ENCODE peak calls at places on chromosomes 1 and 21, in six cellular contexts. H is HepG2, I is lower lobe of right lung, E is astrocyte of the spinal cord, T is fibroblast of lung, N is NB4. W is an unnamed sample.

GRCh38 chr21:43861716-43862115 is 3.3 kb upstream of the AGPAT3 start:
- DNase-seq in N (no peak), E (no peak), T (no peak), H (no peak), I (no peak), W (no peak)

GRCh38 chr1:10724052-10724494 is 72.4 kb downstream of the CASZ1 start:
- DNase-seq in N (no peak), I (peak), E (peak), H (no peak), T (peak), W (peak)

GRCh38 chr21:36175771-36176565 is 19.3 kb downstream of the DOP1B start:
- DNase-seq in E (no peak), N (no peak), H (no peak), I (no peak), T (no peak), W (no peak)

GRCh38 chr1:143718021-143718420 is 253.8 kb downstream of the FAM72C start:
- DNase-seq in T (no peak), N (no peak), I (no peak), H (no peak), E (no peak), W (no peak)

GRCh38 chr1:12402159-12402673 is 172.4 kb downstream of the VPS13D start:
- DNase-seq in N (no peak), T (no peak), I (no peak), H (peak), E (no peak), W (no peak)

GRCh38 chr1:103084176-103084575 is 24.1 kb downstream of the COL11A1 start:
- DNase-seq in T (peak), E (no peak), I (no peak), H (no peak), N (no peak), W (no peak)

GRCh38 chr1:117284408-117285215 is 73.9 kb upstream of the VTCN1 start:
- DNase-seq in T (peak), E (peak), N (peak), I (no peak), H (peak), W (peak)

GRCh38 chr1:68010094-68010493 is 40.3 kb downstream of the DIRAS3 start:
- DNase-seq in E (peak), N (no peak), H (no peak), T (peak), I (no peak), W (peak)

GRCh38 chr1:207822602-207823451 is 71.0 kb downstream of the CD46 start:
- DNase-seq in E (no peak), H (no peak), T (peak), N (no peak), I (peak), W (peak)

GRCh38 chr1:199040076-199040475 is 401.2 kb downstream of the PTPRC start:
- DNase-seq in T (no peak), E (no peak), N (peak), I (no peak), H (no peak), W (no peak)
- TF ChIP-seq CTCF in T (no peak), E (no peak), N (no peak), I (no peak), H (no peak), W (no peak)

GRCh38 chr1:242196914-242197313 is 198.0 kb upstream of the MAP1LC3C start:
- DNase-seq in E (no peak), I (no peak), T (no peak), N (no peak), H (no peak), W (no peak)

GRCh38 chr1:242196101-242196500 is 197.2 kb upstream of the MAP1LC3C start:
- DNase-seq in H (no peak), T (no peak), N (no peak), E (no peak), I (no peak), W (no peak)

GRCh38 chr1:242198421-242198820 is 199.5 kb upstream of the MAP1LC3C start:
- DNase-seq in N (no peak), H (no peak), I (no peak), E (no peak), T (no peak), W (no peak)

GRCh38 chr1:242199861-242200458 is 201.1 kb upstream of the MAP1LC3C start:
- DNase-seq in I (no peak), E (no peak), H (no peak), T (no peak), N (no peak), W (no peak)

DNA sequence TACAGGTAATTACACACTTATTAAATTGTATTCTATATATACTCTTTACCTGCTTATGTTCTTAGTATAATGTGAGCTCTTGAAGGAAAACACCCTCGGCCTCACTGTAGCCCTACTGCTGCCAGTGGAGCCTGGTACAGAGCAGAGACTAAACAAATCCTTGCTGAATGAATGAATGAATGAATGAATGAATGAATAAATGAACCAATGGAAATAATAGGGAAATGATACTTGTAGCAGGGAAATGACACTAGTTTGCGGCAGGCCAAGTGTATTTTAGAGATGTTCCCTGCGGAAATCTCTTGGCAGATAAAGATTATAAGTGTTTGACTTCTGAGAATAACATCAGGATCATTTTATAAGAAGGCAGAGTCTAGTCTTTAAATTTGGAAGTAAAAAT is 199.0 kb upstream of the MAP1LC3C start:
- DNase-seq in T (no peak), H (no peak), N (no peak), I (no peak), E (no peak), W (no peak)
- H3K4me3 ChIP-seq in T (no peak), H (no peak), N (no peak), I (no peak), E (no peak), W (no peak)

DNA sequence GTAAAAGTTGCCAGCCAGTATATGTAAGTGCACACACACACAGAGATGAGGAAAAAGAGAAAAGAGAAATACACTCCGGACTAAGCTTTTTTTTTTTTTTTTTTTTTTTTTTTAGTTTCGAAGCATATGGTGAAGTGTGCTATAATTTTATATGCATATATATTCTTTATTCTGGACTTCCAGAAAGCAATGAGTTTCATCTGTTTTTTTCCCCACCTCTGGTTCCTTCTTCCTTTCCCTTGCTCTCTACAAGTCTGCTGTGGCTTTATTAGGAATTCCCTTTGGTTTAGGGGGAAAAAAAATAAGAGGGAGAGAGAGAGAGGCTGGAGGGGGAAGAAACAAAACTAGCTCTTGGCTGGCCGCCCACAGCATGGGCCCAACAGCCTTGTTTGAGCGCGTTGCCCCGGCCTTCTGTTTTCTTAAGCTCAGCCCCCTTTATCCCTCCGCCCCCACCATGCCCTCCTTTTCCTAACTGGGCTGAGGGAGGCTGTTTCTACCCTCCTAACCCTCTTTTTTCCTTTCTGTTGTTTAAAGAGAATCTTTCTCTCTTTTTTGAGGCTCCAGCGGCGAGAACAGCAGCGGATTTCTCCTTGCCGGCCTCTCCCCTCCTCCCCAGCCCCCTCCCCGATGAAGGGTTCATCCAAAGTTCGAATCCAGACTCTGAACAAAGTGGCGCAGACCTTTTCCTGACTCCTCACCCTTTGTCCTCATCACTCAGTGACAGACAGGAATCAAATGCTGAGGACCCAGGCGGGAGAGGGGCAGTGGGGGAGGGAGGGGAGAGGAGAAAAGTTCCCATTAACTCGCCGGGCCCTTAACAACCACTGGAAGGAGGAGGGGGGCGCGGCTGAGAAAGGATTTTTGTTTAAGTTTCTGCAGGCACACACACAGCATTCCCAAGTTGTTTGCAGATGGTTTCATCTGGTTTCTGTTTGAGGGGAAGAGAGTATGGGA is 29.7 kb downstream of the PBX1 start:
- DNase-seq in H (no peak), I (peak), T (peak), N (no peak), E (peak), W (peak)
- TF ChIP-seq CTCF in H (no peak), I (no peak), T (no peak), N (no peak), E (no peak), W (no peak)

GRCh38 chr1:155128469-155128754 is 736 bp downstream of the EFNA1 start:
- DNase-seq in I (no peak), H (no peak), T (no peak), E (no peak), N (no peak), W (no peak)
- H3K4me3 ChIP-seq in I (peak), H (peak), T (peak), E (peak), N (no peak), W (peak)

DNA sequence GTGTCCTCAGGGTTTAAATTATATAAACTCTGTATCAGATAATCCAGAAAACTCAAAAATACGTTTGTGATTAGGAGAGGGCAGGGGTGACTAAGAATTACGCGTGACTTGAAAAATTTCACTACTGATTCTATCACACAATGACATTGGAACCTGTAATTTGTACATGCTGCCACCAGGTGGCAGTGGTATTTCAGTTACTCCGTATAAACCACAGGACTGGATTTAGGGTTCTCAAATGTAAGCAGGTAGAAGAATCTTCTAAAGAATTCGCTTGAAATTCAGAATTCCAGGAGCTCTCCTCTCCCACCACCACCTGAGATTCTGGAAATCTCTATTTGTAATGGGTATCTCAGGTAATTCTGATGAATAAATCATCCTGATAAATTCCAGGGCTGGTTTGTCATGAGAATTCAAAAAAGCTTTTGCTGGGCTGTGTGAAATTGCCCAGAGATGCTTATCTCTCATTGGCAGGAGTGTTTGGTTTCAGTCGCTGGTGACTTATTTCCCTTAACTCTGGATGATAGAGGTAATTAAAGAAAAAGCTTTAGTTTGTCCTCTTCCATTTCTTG is 1.7 kb upstream of the KRTAP7-1 start:
- DNase-seq in N (peak), T (no peak), H (peak), I (no peak), E (no peak), W (no peak)
- TF ChIP-seq CTCF in N (peak), T (peak), H (peak), I (peak), E (peak), W (peak)

GRCh38 chr1:9689971-9690381 is 38.4 kb downstream of the PIK3CD start:
- DNase-seq in I (peak), E (peak), H (no peak), T (no peak), N (no peak), W (no peak)
- H3K4me3 ChIP-seq in I (peak), E (peak), H (peak), T (peak), N (no peak), W (peak)

DNA sequence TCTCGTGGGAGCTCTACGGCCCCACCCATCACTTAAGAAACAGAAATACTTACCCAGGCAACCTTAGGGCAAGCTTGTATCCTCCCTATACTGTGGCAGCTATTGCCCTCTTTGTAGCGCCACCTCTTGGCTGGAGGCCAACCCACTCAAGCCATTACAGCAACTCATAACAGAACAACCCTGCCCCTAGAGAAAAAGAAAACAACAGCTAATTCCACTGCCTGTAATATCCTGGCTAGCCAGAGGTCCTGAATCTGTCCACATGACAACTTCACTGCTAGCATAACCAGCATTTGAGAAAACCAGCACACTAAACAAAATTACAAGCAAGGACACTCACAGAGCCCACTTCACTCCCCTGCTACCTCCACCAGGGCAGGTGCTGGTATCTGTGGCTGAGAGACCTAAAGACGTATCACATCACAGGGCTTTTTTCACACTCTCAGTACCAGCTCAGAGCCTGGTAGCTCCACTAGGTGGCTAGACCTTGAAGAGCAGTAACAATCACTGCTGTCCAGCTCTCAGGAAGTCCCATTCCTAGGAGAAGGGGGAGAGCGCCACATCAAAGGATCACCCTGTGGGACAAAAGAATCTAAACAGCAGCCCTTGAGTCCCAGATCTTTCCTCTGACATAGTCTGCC is 14.5 kb upstream of the MX1 start:
- DNase-seq in E (no peak), H (peak), I (peak), T (no peak), N (peak), W (no peak)
- TF ChIP-seq CTCF in E (peak), H (peak), I (peak), T (no peak), N (peak), W (no peak)

GRCh38 chr1:57835620-57836019 is 411.8 kb upstream of the DAB1 start:
- DNase-seq in H (no peak), E (peak), I (no peak), T (no peak), N (no peak), W (no peak)
- H3K4me3 ChIP-seq in H (no peak), E (no peak), I (no peak), T (no peak), N (no peak), W (no peak)

DNA sequence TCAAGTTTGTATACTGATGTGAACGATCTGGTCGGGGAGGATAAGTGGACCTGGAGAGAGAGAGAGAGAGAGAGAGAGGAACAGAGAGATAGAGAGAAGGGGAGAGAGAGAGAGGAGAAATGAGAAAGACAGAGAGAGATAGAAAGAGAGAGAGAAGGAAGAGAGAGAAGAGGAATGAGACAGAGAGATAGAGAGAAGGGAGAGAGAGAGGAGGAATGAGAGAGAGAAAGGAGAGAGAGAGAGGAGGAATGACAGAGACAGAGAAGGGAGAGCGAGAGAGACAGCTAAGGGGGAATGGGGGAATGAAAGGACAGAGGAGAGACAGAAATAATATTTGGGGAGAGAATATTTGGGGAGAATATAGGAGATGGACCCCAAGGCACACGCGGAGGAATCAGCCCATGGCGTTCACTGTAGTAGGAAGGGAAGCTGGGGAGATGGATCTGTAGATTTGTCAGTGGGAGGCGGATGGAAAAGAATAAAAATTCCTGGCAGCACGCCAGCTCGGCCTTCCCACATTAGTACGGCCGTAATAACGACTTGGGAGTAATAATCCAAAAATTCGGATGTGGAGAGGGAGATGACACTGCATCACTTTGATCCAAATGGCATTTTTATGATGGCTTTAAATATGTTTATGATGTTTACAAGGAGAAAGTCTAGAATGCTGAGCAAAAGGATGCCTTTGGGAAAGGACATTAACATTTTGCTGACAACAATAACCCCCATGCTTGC is 159.7 kb upstream of the KCNJ6 start:
- DNase-seq in I (no peak), T (no peak), N (no peak), H (no peak), E (no peak), W (no peak)
- TF ChIP-seq CTCF in I (no peak), T (no peak), N (no peak), H (no peak), E (no peak), W (no peak)

W was measured in fibroblast of the aortic adventitia.